ENCODE peak calls at places on chromosomes 5 and 9, in five cellular contexts. F, R, C, D and I are unnamed samples.

GRCh38 chr5:133531178-133531577 is 81.2 kb downstream of the FSTL4 start:
- DNase-seq in C (no peak), D (no peak), R (no peak), F (no peak), I (peak; percentile 34)

GRCh38 chr5:180868960-180869359 is 7.9 kb upstream of the ZFP62 start:
- DNase-seq in R (peak; percentile 35), D (peak; percentile 80), C (peak; percentile 76), F (peak; percentile 90), I (no peak)

GRCh38 chr5:146565764-146566163 is 49.8 kb upstream of the GPR151 start:
- DNase-seq in R (no peak), F (no peak), C (peak; percentile 22), D (peak; percentile 65), I (no peak)

GRCh38 chr5:175750476-175751080 is 92.7 kb downstream of the HRH2 start:
- DNase-seq in R (no peak), F (no peak), C (no peak), D (no peak), I (peak; percentile 77)

GRCh38 chr5:1032011-1032410 is 23.4 kb downstream of the NKD2 start:
- DNase-seq in C (peak; percentile 17), R (no peak), D (no peak), F (no peak), I (no peak)

GRCh38 chr5:133831506-133832224 is 136.8 kb downstream of the C5orf15 start:
- DNase-seq in C (no peak), F (no peak), R (peak; percentile 52), D (peak; percentile 11), I (no peak)

GRCh38 chr5:16656561-16657191 is 39.9 kb upstream of the RETREG1 start:
- DNase-seq in F (no peak), R (peak; percentile 12), C (no peak), D (peak; percentile 66), I (no peak)

GRCh38 chr5:123371575-123372179 is 51.5 kb downstream of the CEP120 start:
- DNase-seq in C (peak; percentile 52), D (peak; percentile 33), R (no peak), F (peak; percentile 75), I (no peak)

GRCh38 chr9:32395483-32396216 is 11.2 kb downstream of the ACO1 start:
- DNase-seq in D (peak; percentile 96), F (no peak), C (peak; percentile 63), R (peak; percentile 61), I (no peak)

GRCh38 chr5:126481243-126481642 is 58.0 kb downstream of the GRAMD2B start:
- DNase-seq in C (no peak), R (no peak), D (peak; percentile 16), F (no peak), I (no peak)

GRCh38 chr5:135878156-135878620 is 17.5 kb downstream of the IL9 start:
- DNase-seq in F (no peak), D (no peak), C (no peak), R (no peak), I (no peak)

GRCh38 chr5:10728679-10729078 is 32.4 kb downstream of the DAP start:
- DNase-seq in C (no peak), R (no peak), F (no peak), D (no peak), I (no peak)

GRCh38 chr9:101795147-101795546 is 56.7 kb upstream of the GRIN3A start:
- DNase-seq in F (no peak), D (no peak), C (no peak), R (no peak), I (no peak)

GRCh38 chr9:125845271-125845808 is 98.2 kb downstream of the PBX3 start:
- DNase-seq in C (no peak), F (no peak), D (no peak), R (no peak), I (no peak)

GRCh38 chr5:124963236-124963929 is 216.9 kb upstream of the ZNF608 start:
- DNase-seq in F (no peak), C (no peak), R (peak; percentile 31), D (peak; percentile 91), I (no peak)

GRCh38 chr9:98983295-98984268 is 39.9 kb downstream of the COL15A1 start:
- DNase-seq in C (no peak), F (no peak), D (peak; percentile 32), R (no peak), I (no peak)

GRCh38 chr5:140546851-140547507 is 483 bp upstream of the EIF4EBP3 start:
- DNase-seq in D (no peak), C (no peak), F (no peak), R (no peak), I (no peak)

GRCh38 chr9:100437860-100438805 is 11.2 kb downstream of the MSANTD3 start:
- DNase-seq in D (peak; percentile 86), R (peak; percentile 30), F (no peak), C (peak; percentile 72), I (peak; percentile 89)

GRCh38 chr9:134496413-134497282 is 145.0 kb upstream of the COL5A1 start:
- DNase-seq in C (no peak), D (peak; percentile 35), R (no peak), F (peak; percentile 58), I (no peak)

GRCh38 chr9:19517202-19517942 is 108.6 kb downstream of the ACER2 start:
- DNase-seq in R (no peak), F (no peak), C (no peak), D (peak; percentile 10), I (no peak)
- TF ChIP-seq CTCF in R (peak; percentile 56), F (no peak), C (no peak), D (peak; percentile 47), I (no peak)

DNA sequence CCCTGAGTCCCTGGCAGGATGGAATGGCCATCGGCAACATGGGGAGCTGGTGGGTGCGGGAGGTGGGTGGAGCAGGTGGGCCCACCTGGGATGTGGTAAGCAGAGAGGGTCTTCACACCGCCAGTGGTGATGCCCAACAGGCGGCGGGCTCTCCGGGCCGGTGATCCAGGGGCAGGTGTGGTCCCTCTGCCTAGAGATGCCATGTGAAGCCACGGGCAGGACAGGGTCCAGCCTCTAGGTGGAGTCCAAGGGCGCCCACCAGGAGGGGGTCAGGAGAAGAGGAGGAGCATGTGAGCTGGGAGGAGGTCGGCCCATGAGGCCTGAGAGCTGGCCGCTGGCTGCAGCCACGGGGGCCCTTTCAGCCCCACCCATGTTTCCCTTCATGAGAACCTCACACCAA is 221.1 kb downstream of the FANCC start:
- DNase-seq in R (no peak), D (no peak), C (no peak), F (no peak), I (no peak)
- TF ChIP-seq CTCF in R (no peak), D (no peak), C (no peak), F (no peak), I (no peak)

DNA sequence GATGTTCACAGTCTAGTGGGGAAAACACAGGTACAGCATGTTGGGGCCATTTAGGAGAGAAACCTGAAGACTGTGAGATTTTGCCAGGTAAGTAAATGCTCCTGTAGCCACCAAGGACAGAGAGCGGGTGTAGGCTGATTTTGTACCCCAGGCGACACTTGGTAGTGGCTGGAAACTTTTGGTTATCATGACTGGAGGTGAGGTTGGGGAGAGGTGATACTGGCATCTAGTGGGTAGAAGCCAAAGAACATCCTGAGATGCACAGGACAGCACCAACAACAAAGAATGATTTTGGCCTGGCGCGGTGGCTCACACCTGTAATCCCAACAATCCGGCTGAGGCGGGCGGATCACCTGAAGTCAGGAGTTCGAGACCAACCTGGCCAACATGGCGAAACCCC is 38.8 kb upstream of the PWWP2A start:
- DNase-seq in D (no peak), C (no peak), F (no peak), R (no peak), I (no peak)
- TF ChIP-seq CTCF in D (no peak), C (no peak), F (no peak), R (peak; percentile 25), I (no peak)

DNA sequence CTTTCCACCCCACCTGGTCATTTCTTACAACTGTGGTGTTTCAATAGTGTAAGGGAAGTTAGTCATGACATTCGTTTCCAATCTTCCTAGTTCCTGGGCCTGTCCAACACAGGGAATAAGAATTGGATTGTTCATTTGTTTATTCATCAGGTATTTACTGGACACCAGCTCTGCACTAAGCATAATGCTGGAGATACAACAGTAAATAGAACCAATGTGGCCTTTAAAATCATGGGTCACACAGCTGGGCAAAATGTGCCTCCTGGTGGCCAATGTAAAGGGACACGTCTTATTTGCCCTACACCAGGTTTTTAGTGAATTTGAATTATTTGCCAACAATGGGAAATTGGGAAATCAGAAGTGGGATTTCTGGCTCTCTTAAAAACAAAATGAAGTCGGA is 10.4 kb downstream of the ABLIM3 start:
- DNase-seq in C (no peak), F (no peak), D (peak; percentile 54), R (no peak), I (no peak)
- TF ChIP-seq CTCF in C (peak; percentile 19), F (no peak), D (peak; percentile 45), R (peak; percentile 42), I (peak; percentile 15)

DNA sequence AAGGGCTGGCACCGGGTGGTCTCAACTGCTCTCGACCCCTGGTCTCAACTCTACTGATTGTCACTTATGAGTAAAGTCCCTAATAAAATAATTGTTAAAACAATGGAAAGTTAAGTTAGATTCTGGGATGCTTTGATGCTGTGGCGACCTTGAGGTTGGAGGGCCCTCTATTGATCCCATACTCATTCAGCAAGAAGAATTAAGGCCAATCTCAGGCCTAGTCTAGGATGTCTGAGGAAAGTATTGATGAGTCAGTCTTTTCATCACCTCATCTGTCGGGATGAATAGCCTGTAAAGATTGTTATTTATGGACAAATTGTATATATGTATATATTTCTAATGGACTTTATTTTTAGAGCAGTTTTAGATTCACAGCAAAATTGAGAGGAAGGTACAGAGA is 50.8 kb downstream of the WDR36 start:
- DNase-seq in D (peak; percentile 26), C (no peak), F (no peak), R (no peak), I (no peak)
- TF ChIP-seq CTCF in D (no peak), C (no peak), F (no peak), R (peak; percentile 40), I (no peak)